ENCODE peak calls at places on chromosomes 5 and 9, in nine cellular contexts. J is midbrain; X is Kasumi-1; K is effector CD4-positive, alpha-beta T cell; U is lung microvascular endothelial cell; Y is GM03348; P is T-helper 9 cell; F is dermis blood vessel endothelial cell; L is frontal cortex. B is an unnamed sample.

GRCh38 chr5:15026011-15026481 is 154.5 kb upstream of the ANKH start:
- DNase-seq in J (no peak), X (no peak), K (no peak), U (no peak), Y (peak), P (no peak), F (no peak), L (no peak), B (no peak)

GRCh38 chr9:93119953-93120845 is 13.9 kb downstream of the NINJ1 start:
- DNase-seq in J (peak), X (peak), K (no peak), U (peak), Y (peak), P (no peak), F (peak), L (no peak), B (peak)

GRCh38 chr5:73981696-73982095 is 355.7 kb downstream of the ARHGEF28 start:
- DNase-seq in J (no peak), X (no peak), K (no peak), U (no peak), Y (no peak), P (no peak), F (no peak), L (no peak), B (no peak)

GRCh38 chr5:119269061-119269579 is 86.7 kb upstream of the TNFAIP8 start:
- DNase-seq in J (no peak), X (peak), K (peak), U (peak), Y (no peak), P (no peak), F (peak), L (no peak), B (peak)

GRCh38 chr5:1670342-1670741 is 129.3 kb downstream of the MRPL36 start:
- DNase-seq in J (no peak), X (no peak), K (no peak), U (no peak), Y (no peak), P (no peak), F (no peak), L (no peak), B (no peak)

GRCh38 chr5:168916852-168917251 is 337.7 kb upstream of the PANK3 start:
- DNase-seq in J (no peak), X (no peak), K (no peak), U (no peak), Y (peak), P (no peak), F (no peak), L (no peak), B (no peak)

GRCh38 chr9:16175461-16175860 is 622.6 kb downstream of the CCDC171 start:
- DNase-seq in J (no peak), X (no peak), K (no peak), U (no peak), Y (no peak), P (no peak), F (no peak), L (no peak), B (no peak)

GRCh38 chr5:68898961-68899471 is 194.8 kb upstream of the SLC30A5 start:
- DNase-seq in J (no peak), X (no peak), K (no peak), U (peak), Y (peak), P (no peak), F (peak), L (no peak), B (no peak)

GRCh38 chr9:91805031-91805430 is 145.0 kb downstream of the ROR2 start:
- DNase-seq in J (no peak), X (no peak), K (no peak), U (no peak), Y (no peak), P (no peak), F (no peak), L (no peak), B (no peak)

GRCh38 chr5:173880306-173880985 is 7.7 kb upstream of the CPEB4 start:
- DNase-seq in J (no peak), X (no peak), K (no peak), U (no peak), Y (peak), P (no peak), F (no peak), L (no peak), B (no peak)

GRCh38 chr5:116577064-116577788 is 2.6 kb upstream of the SEMA6A start:
- DNase-seq in J (no peak), X (no peak), K (no peak), U (no peak), Y (no peak), P (no peak), F (no peak), L (no peak), B (no peak)

GRCh38 chr9:79741381-79741780 is 169.6 kb downstream of the TLE4 start:
- DNase-seq in J (no peak), X (no peak), K (no peak), U (no peak), Y (no peak), P (no peak), F (no peak), L (no peak), B (no peak)

GRCh38 chr5:38555354-38556114 is 912 bp downstream of the LIFR start:
- DNase-seq in J (no peak), X (no peak), K (no peak), U (no peak), Y (no peak), P (no peak), F (peak), L (no peak), B (peak)

GRCh38 chr9:107489687-107490605 is at the start of gene KLF4:
- DNase-seq in J (peak), X (no peak), K (peak), U (peak), Y (peak), P (peak), F (peak), L (peak), B (peak)

GRCh38 chr9:95074632-95075269 is 242.8 kb downstream of the FANCC start:
- DNase-seq in J (no peak), X (no peak), K (no peak), U (no peak), Y (no peak), P (no peak), F (no peak), L (no peak), B (no peak)

GRCh38 chr5:135039526-135040296 is 5.7 kb upstream of the PITX1 start:
- DNase-seq in J (no peak), X (no peak), K (no peak), U (no peak), Y (peak), P (no peak), F (no peak), L (no peak), B (no peak)

GRCh38 chr9:108273988-108274387 is 581.8 kb downstream of the ACTL7B start:
- DNase-seq in J (no peak), X (no peak), K (no peak), U (no peak), Y (no peak), P (no peak), F (no peak), L (no peak), B (no peak)

GRCh38 chr5:143568105-143568504 is 164.6 kb upstream of the NR3C1 start:
- DNase-seq in J (no peak), X (no peak), K (no peak), U (no peak), Y (no peak), P (no peak), F (no peak), L (no peak), B (no peak)

GRCh38 chr5:4720831-4721230 is 419.3 kb upstream of the ADAMTS16 start:
- DNase-seq in J (no peak), X (no peak), K (no peak), U (no peak), Y (no peak), P (no peak), F (no peak), L (no peak), B (no peak)

GRCh38 chr5:34499001-34499734 is 157.0 kb upstream of the RAI14 start:
- DNase-seq in J (no peak), X (peak), K (no peak), U (peak), Y (peak), P (no peak), F (peak), L (no peak), B (no peak)

GRCh38 chr5:95959051-95959963 is 2.3 kb downstream of the ELL2 start:
- DNase-seq in J (peak), X (no peak), K (no peak), U (peak), Y (no peak), P (no peak), F (no peak), L (no peak), B (no peak)

GRCh38 chr9:88388886-88389617 is 808 bp downstream of the SPIN1 start:
- DNase-seq in J (peak), X (peak), K (no peak), U (peak), Y (peak), P (no peak), F (peak), L (peak), B (peak)

GRCh38 chr9:38621434-38622082 is 1.2 kb upstream of the ANKRD18A start:
- DNase-seq in J (no peak), X (no peak), K (peak), U (no peak), Y (no peak), P (peak), F (peak), L (peak), B (no peak)

GRCh38 chr5:177388521-177389052 is 4.4 kb downstream of the SLC34A1 start:
- DNase-seq in J (no peak), X (no peak), K (no peak), U (no peak), Y (no peak), P (no peak), F (no peak), L (no peak), B (no peak)

GRCh38 chr9:72485821-72486605 is 35.4 kb upstream of the TMC1 start:
- DNase-seq in J (peak), X (no peak), K (no peak), U (no peak), Y (peak), P (no peak), F (no peak), L (peak), B (no peak)

GRCh38 chr5:139961435-139962157 is 81.5 kb downstream of the NRG2 start:
- DNase-seq in J (no peak), X (no peak), K (no peak), U (no peak), Y (no peak), P (no peak), F (no peak), L (no peak), B (no peak)

GRCh38 chr5:17180957-17181723 is 36.3 kb upstream of the BASP1 start:
- DNase-seq in J (no peak), X (no peak), K (no peak), U (peak), Y (peak), P (no peak), F (peak), L (no peak), B (no peak)

GRCh38 chr5:136000937-136001336 is 27.9 kb upstream of the TGFBI start:
- DNase-seq in J (no peak), X (peak), K (no peak), U (no peak), Y (no peak), P (no peak), F (no peak), L (no peak), B (peak)

B was measured in dermis microvascular lymphatic vessel endothelial cell.